ENCODE peak calls at places on chromosomes 1 and 21, in four cellular contexts. K is glutamatergic neuron; J is COR-L47; D is stimulated activated CD4-positive, alpha-beta T cell treated with anti-CD3 and anti-CD28 coated beads, Interleukin-12 subunit alpha, Interleukin-12 subunit beta, amount 100 ng/mL, for 48 hours. L is an unnamed sample.

GRCh38 chr1:199174336-199174735 is 535.5 kb downstream of the PTPRC start:
- DNase-seq in K (no peak), J (no peak), D (no peak), L (no peak)

GRCh38 chr21:37484535-37485474 is 118.2 kb downstream of the DYRK1A start:
- DNase-seq in K (no peak), J (no peak), D (no peak), L (no peak)

GRCh38 chr1:180976958-180977357 is 45.7 kb downstream of the STX6 start:
- DNase-seq in K (no peak), J (no peak), D (no peak), L (no peak)

GRCh38 chr1:200150721-200151120 is 123.2 kb downstream of the NR5A2 start:
- DNase-seq in K (no peak), J (no peak), D (no peak), L (no peak)

GRCh38 chr1:162626733-162627132 is 5.5 kb upstream of the DDR2 start:
- DNase-seq in K (no peak), J (no peak), D (no peak), L (no peak)

GRCh38 chr21:33051925-33052324 is 18.0 kb upstream of the OLIG1 start:
- DNase-seq in K (peak), J (no peak), D (no peak), L (no peak)

GRCh38 chr1:182617734-182618288 is 13.6 kb upstream of the RGS16 start:
- DNase-seq in K (no peak), J (no peak), D (no peak), L (no peak)

GRCh38 chr21:41137889-41138288 is 30.1 kb upstream of the BACE2 start:
- DNase-seq in K (no peak), J (no peak), D (no peak), L (peak)

GRCh38 chr1:64092851-64093371 is 110.5 kb upstream of the UBE2U start:
- DNase-seq in K (no peak), J (no peak), D (no peak), L (no peak)